ENCODE peak calls at places on chromosome X, in ten cellular contexts. G is neuronal stem cell; J is NCI-H146; F is RKO; L is effector memory CD8-positive, alpha-beta T cell; O is cardiac fibroblast; K is anterior cingulate cortex; V is activated T-helper 1 cell treated with Interleukin-2 at 50 U/mL for 16 hours; T is activated CD4-positive, alpha-beta T cell treated with anti-CD3 and anti-CD28 coated beads, Interleukin-2, amount 10 ng/mL, durations not matched to agents 7 days and 5 days; U is NCI-H1105. P is an unnamed sample.

GRCh38 chrX:101602077-101602476 is 15.7 kb downstream of the ARMCX6 start:
- DNase-seq in V (no peak), F (no peak), T (no peak), U (no peak), G (no peak), O (peak; percentile 59), J (no peak), K (no peak), L (no peak), P (no peak)

GRCh38 chrX:30067677-30068076 is 147.7 kb upstream of the MAGEB2 start:
- DNase-seq in L (no peak), J (no peak), T (no peak), O (no peak), K (no peak), V (no peak), F (no peak), G (no peak), U (no peak), P (no peak)

GRCh38 chrX:15350329-15350996 is 15.1 kb upstream of the PIGA start:
- DNase-seq in G (no peak), F (no peak), U (no peak), J (no peak), V (no peak), O (no peak), L (no peak), T (no peak), K (no peak), P (no peak)

GRCh38 chrX:45068555-45068954 is 132.1 kb downstream of the DIPK2B start:
- DNase-seq in T (peak; percentile 17), G (no peak), L (no peak), U (no peak), J (no peak), K (no peak), F (no peak), O (no peak), V (no peak), P (no peak)

GRCh38 chrX:153913211-153913610 is 8.7 kb downstream of the AVPR2 start:
- DNase-seq in O (no peak), T (no peak), G (no peak), K (no peak), J (no peak), L (no peak), V (no peak), U (no peak), F (no peak), P (no peak)

GRCh38 chrX:41384041-41384705 is 50.2 kb downstream of the DDX3X start:
- DNase-seq in F (peak; percentile 68), K (no peak), L (peak; percentile 12), V (peak; percentile 22), G (no peak), U (no peak), O (peak; percentile 87), T (peak; percentile 57), J (no peak), P (no peak)

GRCh38 chrX:17595456-17596035 is 141.7 kb upstream of the SCML1 start:
- DNase-seq in U (no peak), O (peak; percentile 60), G (no peak), T (no peak), J (no peak), F (peak; percentile 9), V (no peak), L (no peak), K (no peak), P (no peak)

GRCh38 chrX:130393451-130394074 is 8.1 kb upstream of the GPR119 start:
- DNase-seq in L (no peak), K (peak; percentile 71), T (peak; percentile 7), U (peak; percentile 17), O (peak; percentile 59), J (peak; percentile 26), G (no peak), F (peak; percentile 70), V (no peak), P (peak; percentile 17)

GRCh38 chrX:79161655-79162054 is 17.2 kb downstream of the GPR174 start:
- DNase-seq in T (peak; percentile 66), U (no peak), K (no peak), O (no peak), V (peak; percentile 11), L (peak; percentile 31), G (no peak), F (no peak), J (no peak), P (no peak)

GRCh38 chrX:267771-268261 is 13.4 kb upstream of the PLCXD1 start:
- DNase-seq in T (no peak), G (no peak), O (no peak), J (no peak), K (no peak), F (no peak), V (no peak), U (no peak), L (no peak), P (no peak)